ENCODE peak calls at places on chromosomes 4 and X, in six cellular contexts. O, K, P, W, G and H are unnamed samples.

GRCh38 chrX:24241822-24242648 is 71.8 kb downstream of the SUPT20HL2 start:
- DNase-seq in P (peak), G (peak), K (peak), W (peak), O (no peak), H (no peak)

GRCh38 chrX:136162827-136163427 is 15.6 kb downstream of the FHL1 start:
- DNase-seq in W (peak), G (peak), P (peak), O (peak), K (peak), H (peak)

GRCh38 chr4:3010577-3010976 is 47.2 kb downstream of the GRK4 start:
- DNase-seq in P (no peak), G (no peak), O (no peak), W (no peak), K (no peak), H (no peak)

GRCh38 chr4:680931-681645 is 6.7 kb downstream of the MYL5 start:
- DNase-seq in O (peak), W (peak), K (peak), G (peak), P (peak), H (no peak)

GRCh38 chr4:169649545-169650226 is 29.3 kb downstream of the CLCN3 start:
- DNase-seq in P (no peak), O (no peak), G (no peak), W (peak), K (no peak), H (no peak)

GRCh38 chr4:168480991-168481588 is 798 bp upstream of the DDX60L start:
- DNase-seq in O (no peak), W (no peak), P (no peak), G (peak), K (peak), H (peak)

GRCh38 chr4:28229092-28229491 is 1368.5 kb downstream of the STIM2 start:
- DNase-seq in P (no peak), W (no peak), K (peak), G (no peak), O (no peak), H (peak)

GRCh38 chr4:858136-858535 is 32.2 kb upstream of the CPLX1 start:
- DNase-seq in K (no peak), G (no peak), W (no peak), O (no peak), P (no peak), H (no peak)

GRCh38 chr4:168541608-168541953 is 44.7 kb downstream of the PALLD start:
- DNase-seq in W (no peak), K (peak), O (no peak), G (no peak), P (no peak), H (peak)

GRCh38 chr4:8352368-8353157 is 83.0 kb downstream of the HTRA3 start:
- DNase-seq in O (peak), W (no peak), P (peak), G (no peak), K (no peak), H (no peak)

GRCh38 chr4:73067971-73068394 is 1.5 kb downstream of the COX18 start:
- DNase-seq in G (peak), O (no peak), W (no peak), K (no peak), P (no peak), H (no peak)

GRCh38 chr4:77240469-77241066 is 83.6 kb downstream of the CCNG2 start:
- DNase-seq in G (peak), O (no peak), K (peak), W (peak), P (peak), H (peak)

GRCh38 chr4:945274-946102 is 13.2 kb downstream of the TMEM175 start:
- DNase-seq in W (peak), G (no peak), O (no peak), P (peak), K (no peak), H (no peak)

GRCh38 chr4:55008166-55009056 is 117.0 kb downstream of the KDR start:
- DNase-seq in O (no peak), K (no peak), G (peak), W (peak), P (peak), H (no peak)

GRCh38 chr4:2962614-2963184 is 507 bp downstream of the NOP14 start:
- DNase-seq in K (peak), G (peak), P (peak), W (peak), O (no peak), H (peak)

GRCh38 chr4:6939761-6940743 is 30.4 kb downstream of the TBC1D14 start:
- DNase-seq in O (no peak), W (no peak), P (peak), G (peak), K (no peak), H (no peak)

GRCh38 chrX:9832811-9833210 is 46.6 kb downstream of the SHROOM2 start:
- DNase-seq in G (peak), O (no peak), W (no peak), P (peak), K (no peak), H (no peak)

GRCh38 chr4:114257516-114257915 is 278.1 kb upstream of the ARSJ start:
- DNase-seq in G (no peak), K (no peak), W (no peak), P (no peak), O (no peak), H (peak)

GRCh38 chr4:183637461-183637860 is 21.5 kb downstream of the RWDD4 start:
- DNase-seq in W (no peak), P (no peak), G (no peak), K (no peak), O (no peak), H (no peak)

GRCh38 chr4:121164291-121164690 is at the start of gene TNIP3:
- DNase-seq in G (peak), O (no peak), K (no peak), P (no peak), W (no peak), H (peak)

GRCh38 chr4:157045507-157046127 is 30.3 kb upstream of the GLRB start:
- DNase-seq in K (peak), P (peak), G (peak), W (peak), O (no peak), H (peak)

GRCh38 chr4:95984081-95984480 is 144.2 kb downstream of the PDHA2 start:
- DNase-seq in P (no peak), G (no peak), W (no peak), K (no peak), O (no peak), H (no peak)

DNA sequence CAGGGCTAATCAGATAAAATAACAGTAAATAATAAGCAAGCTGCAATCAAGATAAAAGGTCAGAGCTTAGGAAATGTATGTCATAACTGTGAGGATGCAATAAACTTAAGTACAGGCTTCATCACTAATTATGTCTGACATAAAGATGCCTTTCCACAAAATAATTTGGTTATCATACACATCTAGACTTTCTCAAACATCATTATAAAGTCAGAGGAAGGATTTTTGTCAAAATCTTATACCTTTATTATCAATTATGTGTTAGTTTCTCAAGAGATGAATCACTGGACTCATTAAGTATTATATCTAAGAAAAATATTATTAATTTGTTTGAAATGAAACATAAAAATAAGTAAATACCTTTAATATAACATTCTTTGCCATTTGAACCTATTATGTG is 695.4 kb upstream of the INTU start:
- DNase-seq in P (no peak), O (no peak), G (no peak), W (no peak), K (no peak), H (no peak)
- TF ChIP-seq CTCF in P (no peak), O (no peak), G (no peak), W (no peak), K (no peak), H (no peak)

DNA sequence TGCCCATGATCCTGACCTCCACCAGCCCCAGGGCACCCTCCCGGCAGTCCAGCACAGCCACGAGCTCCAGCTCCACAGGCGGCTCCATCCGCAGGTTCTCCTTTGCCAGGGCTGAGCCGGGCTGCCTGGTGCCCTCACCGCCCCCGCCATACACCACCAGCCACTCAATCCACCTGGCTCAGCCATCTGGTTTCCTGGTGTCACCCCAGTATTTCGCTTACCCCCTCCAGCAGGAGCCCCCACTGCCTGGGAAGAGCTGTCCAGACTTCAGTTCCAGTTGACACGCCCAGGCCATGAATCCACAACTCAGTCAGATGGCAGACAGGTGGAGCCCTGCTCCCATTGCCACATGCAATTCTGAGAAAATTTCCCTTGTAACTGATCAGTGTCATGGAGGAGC is 3.9 kb downstream of the SHISA3 start:
- DNase-seq in G (no peak), K (no peak), W (no peak), P (peak), O (no peak), H (no peak)
- TF ChIP-seq CTCF in G (no peak), K (no peak), W (peak), P (peak), O (no peak), H (no peak)

DNA sequence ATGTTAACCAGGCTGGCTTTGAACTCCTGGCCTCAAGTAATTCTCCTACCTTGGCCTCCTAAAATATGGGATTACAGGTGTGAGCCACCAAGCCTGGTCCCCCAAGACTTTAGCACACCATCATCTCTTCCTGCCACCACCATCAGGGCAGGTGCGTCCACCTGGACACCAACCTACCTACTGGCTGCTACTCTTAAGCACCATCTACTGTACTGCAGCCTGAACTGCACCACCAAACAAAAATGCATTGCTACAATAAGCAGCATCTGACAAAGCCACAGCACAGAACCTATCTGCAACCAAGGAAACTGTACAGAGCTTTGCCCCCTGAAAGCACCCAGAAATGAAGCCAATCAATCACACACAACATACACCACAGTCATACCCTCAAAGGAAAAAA is 139.7 kb downstream of the EFHC2 start:
- DNase-seq in P (no peak), G (no peak), K (no peak), W (no peak), O (no peak), H (no peak)
- TF ChIP-seq CTCF in P (peak), G (no peak), K (no peak), W (no peak), O (no peak), H (no peak)

GRCh38 chr4:148651991-148652390 is 209.8 kb upstream of the NR3C2 start:
- DNase-seq in P (no peak), W (no peak), K (no peak), G (no peak), O (no peak), H (no peak)
- TF ChIP-seq CTCF in P (no peak), W (no peak), K (no peak), G (no peak), O (no peak), H (no peak)